ENCODE peak calls at places on chromosomes 2 and 18, in seven cellular contexts. M is neural progenitor cell; O is psoas muscle; U is activated CD4-positive, alpha-beta T cell treated with anti-CD3 and anti-CD28 coated beads for 36 hours; T is occipital lobe; H is LoVo; N is ovary. G is an unnamed sample.

GRCh38 chr2:75047907-75048625 is 89.6 kb downstream of the POLE4 start:
- DNase-seq in M (no peak), O (no peak), U (no peak), T (no peak), H (no peak), N (no peak), G (no peak)

GRCh38 chr2:195659114-195659513 is 2.1 kb downstream of the SLC39A10 start:
- DNase-seq in M (no peak), O (no peak), U (no peak), T (no peak), H (no peak), N (no peak), G (no peak)

GRCh38 chr2:45567974-45568789 is 42.9 kb downstream of the SRBD1 start:
- DNase-seq in M (no peak), O (no peak), U (no peak), T (no peak), H (peak), N (no peak), G (no peak)

GRCh38 chr2:55617160-55618024 is at the start of gene PPP4R3B:
- DNase-seq in M (peak), O (peak), U (peak), T (peak), H (peak), N (peak), G (peak)

GRCh38 chr2:20642026-20642971 is 8.6 kb downstream of the HS1BP3 start:
- DNase-seq in M (peak), O (peak), U (peak), T (peak), H (peak), N (peak), G (no peak)

GRCh38 chr2:26647981-26648380 is 6.8 kb upstream of the CIB4 start:
- DNase-seq in M (no peak), O (no peak), U (no peak), T (no peak), H (no peak), N (no peak), G (no peak)

GRCh38 chr18:44781890-44782289 is 101.2 kb downstream of the SETBP1 start:
- DNase-seq in M (peak), O (no peak), U (no peak), T (no peak), H (no peak), N (no peak), G (no peak)

GRCh38 chr2:16255120-16255519 is 314.8 kb downstream of the MYCN start:
- DNase-seq in M (no peak), O (no peak), U (no peak), T (no peak), H (no peak), N (no peak), G (no peak)

GRCh38 chr2:109368798-109369197 is 239.8 kb downstream of the SH3RF3 start:
- DNase-seq in M (no peak), O (no peak), U (no peak), T (no peak), H (no peak), N (no peak), G (no peak)